ENCODE peak calls at places on chromosomes 11 and 22, in eight cellular contexts. O, I, A, S, X, G, U and M are unnamed samples.

GRCh38 chr22:36104988-36105387 is 55.6 kb downstream of the APOL3 start:
- DNase-seq in O (no peak), A (peak), U (no peak), S (no peak), G (no peak), I (peak), X (no peak), M (no peak)

GRCh38 chr22:43260346-43260745 is 73.4 kb upstream of the TTLL12 start:
- DNase-seq in A (no peak), S (no peak), O (no peak), U (no peak), G (no peak), I (no peak), X (no peak), M (no peak)

GRCh38 chr22:20957691-20958440 is 9.2 kb upstream of the AIFM3 start:
- DNase-seq in I (no peak), O (no peak), S (peak), G (peak), U (no peak), A (peak), X (no peak), M (no peak)

GRCh38 chr11:123132881-123133280 is 62.2 kb downstream of the CLMP start:
- DNase-seq in O (no peak), I (no peak), G (no peak), S (no peak), U (no peak), A (no peak), X (no peak), M (no peak)

GRCh38 chr11:64643258-64643881 is 52.4 kb downstream of the SLC22A12 start:
- DNase-seq in O (no peak), G (no peak), I (peak), S (peak), A (no peak), U (no peak), X (peak), M (no peak)

GRCh38 chr11:109731451-109731850 is 309.5 kb downstream of the C11orf87 start:
- DNase-seq in I (no peak), S (no peak), X (no peak), A (peak), O (no peak), G (no peak), U (no peak), M (no peak)

GRCh38 chr22:32308934-32309333 is 48.7 kb upstream of the RFPL3 start:
- DNase-seq in I (no peak), G (no peak), O (no peak), A (no peak), U (no peak), X (no peak), S (no peak), M (no peak)

GRCh38 chr22:45263790-45264269 is 20.9 kb upstream of the UPK3A start:
- DNase-seq in G (peak), O (peak), S (peak), I (peak), X (peak), A (peak), U (no peak), M (peak)

GRCh38 chr22:32053165-32053755 is 10.2 kb downstream of the SLC5A1 start:
- DNase-seq in U (no peak), I (no peak), S (no peak), O (no peak), X (no peak), G (no peak), A (peak), M (no peak)

GRCh38 chr11:79449040-79449439 is 8.2 kb upstream of the TENM4 start:
- DNase-seq in S (no peak), A (no peak), O (no peak), G (no peak), X (no peak), U (no peak), I (no peak), M (no peak)

GRCh38 chr11:46382644-46383403 is 1.4 kb downstream of the MDK start:
- DNase-seq in I (peak), S (peak), A (peak), X (no peak), O (peak), U (no peak), G (peak), M (no peak)

GRCh38 chr11:86790867-86791849 is 9.2 kb upstream of the PRSS23 start:
- DNase-seq in O (no peak), A (no peak), X (no peak), G (peak), S (peak), I (no peak), U (no peak), M (no peak)

GRCh38 chr11:125626381-125626950 is 1.5 kb downstream of the CHEK1 start:
- DNase-seq in G (peak), O (no peak), I (no peak), S (peak), U (no peak), X (no peak), A (no peak), M (no peak)